ENCODE peak calls at places on chromosomes 3 and 15, in six cellular contexts. One of them, this sample, is unnamed.

GRCh38 chr15:66766282-66767228 is 64.5 kb downstream of the SMAD6 start:
- DNase-seq in IMR-90: peak; percentile 84
- DNase-seq in adrenal gland: no peak
- DNase-seq in Caco-2: no peak
- DNase-seq in body of pancreas: no peak
- DNase-seq in heart left ventricle: no peak
- DNase-seq in this sample: no peak

GRCh38 chr3:150251187-150251592 is 156.9 kb upstream of the TSC22D2 start:
- DNase-seq in adrenal gland: no peak
- DNase-seq in Caco-2: no peak
- DNase-seq in IMR-90: no peak
- DNase-seq in body of pancreas: no peak
- DNase-seq in heart left ventricle: no peak
- DNase-seq in this sample: no peak

GRCh38 chr3:179973931-179974361 is 62.8 kb downstream of the PEX5L start:
- DNase-seq in Caco-2: no peak
- DNase-seq in body of pancreas: no peak
- DNase-seq in adrenal gland: no peak
- DNase-seq in IMR-90: no peak
- DNase-seq in heart left ventricle: no peak
- DNase-seq in this sample: no peak

GRCh38 chr15:95018888-95019545 is 787.7 kb downstream of the MCTP2 start:
- DNase-seq in Caco-2: no peak
- DNase-seq in heart left ventricle: no peak
- DNase-seq in IMR-90: peak; percentile 83
- DNase-seq in adrenal gland: no peak
- DNase-seq in body of pancreas: no peak
- DNase-seq in this sample: no peak

GRCh38 chr15:77599899-77600298 is 32.8 kb downstream of the LINGO1 start:
- DNase-seq in adrenal gland: no peak
- DNase-seq in body of pancreas: no peak
- DNase-seq in Caco-2: peak; percentile 59
- DNase-seq in heart left ventricle: peak; percentile 69
- DNase-seq in IMR-90: peak; percentile 22
- DNase-seq in this sample: no peak

GRCh38 chr15:58738051-58738707 is 11.3 kb downstream of the ADAM10 start:
- DNase-seq in body of pancreas: no peak
- DNase-seq in adrenal gland: no peak
- DNase-seq in IMR-90: peak; percentile 49
- DNase-seq in Caco-2: no peak
- DNase-seq in heart left ventricle: no peak
- DNase-seq in this sample: no peak

GRCh38 chr3:51146781-51147180 is 238.3 kb upstream of the MANF start:
- DNase-seq in IMR-90: no peak
- DNase-seq in adrenal gland: no peak
- DNase-seq in body of pancreas: no peak
- DNase-seq in heart left ventricle: no peak
- DNase-seq in Caco-2: no peak
- DNase-seq in this sample: no peak

GRCh38 chr3:134249935-134250716 is 533 bp downstream of the RYK start:
- DNase-seq in IMR-90: peak; percentile 28
- DNase-seq in heart left ventricle: peak; percentile 66
- DNase-seq in adrenal gland: peak; percentile 74
- DNase-seq in Caco-2: peak; percentile 65
- DNase-seq in body of pancreas: peak; percentile 61
- DNase-seq in this sample: peak; percentile 34

GRCh38 chr3:113132571-113132996 is 78.8 kb upstream of the BOC start:
- DNase-seq in body of pancreas: no peak
- DNase-seq in IMR-90: peak; percentile 68
- DNase-seq in adrenal gland: no peak
- DNase-seq in heart left ventricle: no peak
- DNase-seq in Caco-2: no peak
- DNase-seq in this sample: no peak

GRCh38 chr3:46960081-46960701 is 16.4 kb downstream of the CCDC12 start:
- DNase-seq in IMR-90: peak; percentile 78
- DNase-seq in heart left ventricle: peak; percentile 59
- DNase-seq in Caco-2: no peak
- DNase-seq in adrenal gland: no peak
- DNase-seq in body of pancreas: peak; percentile 47
- DNase-seq in this sample: no peak

GRCh38 chr15:83435202-83435601 is 11.9 kb upstream of the SH3GL3 start:
- DNase-seq in heart left ventricle: no peak
- DNase-seq in IMR-90: no peak
- DNase-seq in body of pancreas: no peak
- DNase-seq in Caco-2: no peak
- DNase-seq in adrenal gland: no peak
- DNase-seq in this sample: no peak

GRCh38 chr15:52021128-52021671 is 2.2 kb downstream of the MAPK6 start:
- DNase-seq in body of pancreas: peak; percentile 51
- DNase-seq in adrenal gland: peak; percentile 56
- DNase-seq in IMR-90: peak; percentile 97
- DNase-seq in heart left ventricle: peak; percentile 42
- DNase-seq in Caco-2: no peak
- DNase-seq in this sample: peak; percentile 67

GRCh38 chr3:124885466-124886167 is 1.5 kb downstream of the ITGB5 start:
- DNase-seq in adrenal gland: no peak
- DNase-seq in Caco-2: no peak
- DNase-seq in IMR-90: no peak
- DNase-seq in body of pancreas: no peak
- DNase-seq in heart left ventricle: no peak
- DNase-seq in this sample: no peak

GRCh38 chr3:169945313-169945712 is 21.3 kb upstream of the SEC62 start:
- DNase-seq in body of pancreas: no peak
- DNase-seq in IMR-90: no peak
- DNase-seq in Caco-2: no peak
- DNase-seq in heart left ventricle: no peak
- DNase-seq in adrenal gland: no peak
- DNase-seq in this sample: no peak

GRCh38 chr3:63979093-63979492 is 44.2 kb downstream of the PSMD6 start:
- DNase-seq in body of pancreas: no peak
- DNase-seq in heart left ventricle: no peak
- DNase-seq in adrenal gland: no peak
- DNase-seq in Caco-2: no peak
- DNase-seq in IMR-90: no peak
- DNase-seq in this sample: no peak

DNA sequence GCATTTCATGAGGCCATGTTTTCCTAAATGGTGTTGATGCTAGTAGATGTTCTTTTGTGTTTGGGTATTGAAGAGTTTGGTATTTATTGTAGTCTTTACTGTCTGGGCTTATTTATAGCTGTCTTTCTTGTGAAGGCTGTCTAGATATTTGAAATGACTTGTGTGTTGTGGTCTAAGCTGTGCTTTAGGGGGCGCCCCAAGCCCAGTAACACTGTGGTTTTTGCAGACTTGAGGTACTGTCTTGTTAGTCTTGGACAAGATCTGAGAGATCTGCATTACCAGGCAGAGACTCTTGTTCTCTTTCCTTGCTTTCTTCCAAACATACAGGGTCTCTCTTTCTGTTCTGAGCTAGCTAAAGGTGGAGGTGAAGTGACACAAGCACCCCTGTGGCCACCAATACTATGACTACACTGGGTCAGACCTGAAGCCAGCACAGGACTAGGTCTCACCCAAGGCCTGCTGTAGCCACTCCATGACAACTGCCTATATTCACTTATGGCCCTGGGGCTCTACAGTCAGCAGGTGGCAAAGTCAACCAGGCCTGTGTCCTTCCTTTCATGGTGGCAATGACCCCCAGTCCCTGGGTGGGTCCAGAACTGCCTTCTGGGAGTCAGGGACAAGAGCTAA is 152.1 kb upstream of the TBC1D5 start:
- DNase-seq in IMR-90: peak; percentile 45
- DNase-seq in adrenal gland: no peak
- DNase-seq in body of pancreas: peak; percentile 30
- DNase-seq in heart left ventricle: no peak
- DNase-seq in Caco-2: peak; percentile 54
- DNase-seq in this sample: no peak
- TF ChIP-seq CTCF in IMR-90: peak; percentile 40
- TF ChIP-seq CTCF in adrenal gland: no peak
- TF ChIP-seq CTCF in body of pancreas: peak; percentile 57
- TF ChIP-seq CTCF in heart left ventricle: no peak
- TF ChIP-seq CTCF in Caco-2: peak; percentile 59
- TF ChIP-seq CTCF in this sample: no peak

GRCh38 chr3:184338538-184338945 is 1.1 kb downstream of the FAM131A start:
- DNase-seq in adrenal gland: peak; percentile 75
- DNase-seq in IMR-90: peak; percentile 87
- DNase-seq in body of pancreas: peak; percentile 50
- DNase-seq in Caco-2: no peak
- DNase-seq in heart left ventricle: peak; percentile 92
- DNase-seq in this sample: no peak
- H3K4me3 ChIP-seq in adrenal gland: no peak overlapping the region
- H3K4me3 ChIP-seq in IMR-90: peak overlapping the region; percentile 7
- H3K4me3 ChIP-seq in body of pancreas: no peak overlapping the region
- H3K4me3 ChIP-seq in Caco-2: no peak overlapping the region
- H3K4me3 ChIP-seq in heart left ventricle: peak overlapping the region; percentile 81
- H3K4me3 ChIP-seq in this sample: peak overlapping the region; percentile 20

DNA sequence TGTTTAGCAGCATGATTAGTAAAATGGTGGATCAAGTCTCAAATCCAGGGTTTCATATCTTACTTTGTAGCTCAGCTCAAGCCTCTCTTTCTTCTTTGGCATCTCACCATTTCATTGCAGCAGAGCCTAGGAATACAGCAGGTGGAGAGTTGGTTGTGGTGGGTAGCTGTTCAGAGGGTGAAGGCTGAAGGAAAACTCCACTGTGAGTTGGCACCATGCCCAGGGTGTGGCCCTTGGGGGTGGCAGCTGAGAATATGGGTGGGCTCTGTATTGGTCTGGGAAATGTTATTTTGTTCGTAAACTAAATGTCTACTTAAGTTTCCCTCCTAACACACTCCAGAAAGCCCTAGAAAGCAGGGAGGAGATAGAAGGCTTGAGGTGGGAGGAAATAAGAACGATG is 1.7 kb upstream of the MAP1A start:
- DNase-seq in adrenal gland: no peak
- DNase-seq in IMR-90: no peak
- DNase-seq in body of pancreas: no peak
- DNase-seq in Caco-2: no peak
- DNase-seq in heart left ventricle: no peak
- DNase-seq in this sample: no peak
- H3K4me1 ChIP-seq in adrenal gland: no peaks in the 10 kb centered on the region
- H3K4me1 ChIP-seq in IMR-90: peaks cover 23% of the 10 kb centered on the region
- H3K4me1 ChIP-seq in body of pancreas: peaks cover 5% of the 10 kb centered on the region
- H3K4me1 ChIP-seq in Caco-2: peaks cover 9% of the 10 kb centered on the region
- H3K4me1 ChIP-seq in heart left ventricle: peaks cover 44% of the 10 kb centered on the region
- H3K4me1 ChIP-seq in this sample: peaks cover 34% of the 10 kb centered on the region

DNA sequence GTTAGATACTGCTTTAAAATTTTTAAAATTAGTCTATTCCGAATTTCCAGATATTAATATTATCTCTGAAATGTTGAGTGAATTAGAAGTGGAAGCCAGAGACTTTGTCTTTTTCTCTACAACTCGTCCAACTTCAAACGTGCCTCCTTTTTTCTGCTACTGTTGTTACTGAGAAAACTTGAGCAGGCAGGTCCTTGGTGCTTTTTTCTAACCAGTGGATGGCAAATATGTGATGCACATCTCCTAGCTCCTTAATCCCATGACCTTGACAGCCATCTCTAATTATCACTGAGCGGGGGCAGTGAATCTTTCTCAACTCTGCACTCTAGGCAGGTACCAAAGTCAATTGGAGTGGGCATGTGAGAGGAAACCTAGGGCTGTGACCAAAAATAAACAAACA is 50.7 kb downstream of the FNDC3B start:
- DNase-seq in body of pancreas: no peak
- DNase-seq in heart left ventricle: no peak
- DNase-seq in Caco-2: no peak
- DNase-seq in adrenal gland: no peak
- DNase-seq in IMR-90: no peak
- DNase-seq in this sample: no peak
- TF ChIP-seq CTCF in body of pancreas: no peak
- TF ChIP-seq CTCF in heart left ventricle: no peak
- TF ChIP-seq CTCF in Caco-2: no peak
- TF ChIP-seq CTCF in adrenal gland: no peak
- TF ChIP-seq CTCF in IMR-90: no peak
- TF ChIP-seq CTCF in this sample: no peak

GRCh38 chr3:195736866-195737490 is 16.2 kb downstream of the MUC20 start:
- DNase-seq in IMR-90: no peak
- DNase-seq in adrenal gland: no peak
- DNase-seq in Caco-2: peak; percentile 16
- DNase-seq in body of pancreas: no peak
- DNase-seq in heart left ventricle: no peak
- DNase-seq in this sample: no peak

GRCh38 chr3:195738274-195739044 is 17.7 kb downstream of the MUC20 start:
- DNase-seq in Caco-2: peak; percentile 17
- DNase-seq in IMR-90: no peak
- DNase-seq in body of pancreas: no peak
- DNase-seq in heart left ventricle: no peak
- DNase-seq in adrenal gland: no peak
- DNase-seq in this sample: no peak

GRCh38 chr3:195744437-195744836 is 23.7 kb downstream of the MUC20 start:
- DNase-seq in adrenal gland: no peak
- DNase-seq in Caco-2: no peak
- DNase-seq in body of pancreas: no peak
- DNase-seq in IMR-90: no peak
- DNase-seq in heart left ventricle: no peak
- DNase-seq in this sample: no peak

GRCh38 chr3:195735036-195735695 is 14.4 kb downstream of the MUC20 start:
- DNase-seq in heart left ventricle: no peak
- DNase-seq in body of pancreas: no peak
- DNase-seq in adrenal gland: no peak
- DNase-seq in Caco-2: no peak
- DNase-seq in IMR-90: no peak
- DNase-seq in this sample: no peak

GRCh38 chr3:195739561-195740111 is 18.9 kb downstream of the MUC20 start:
- DNase-seq in IMR-90: no peak
- DNase-seq in adrenal gland: no peak
- DNase-seq in body of pancreas: no peak
- DNase-seq in heart left ventricle: no peak
- DNase-seq in Caco-2: no peak
- DNase-seq in this sample: no peak
- H3K4me3 ChIP-seq in IMR-90: no peak overlapping the region
- H3K4me3 ChIP-seq in adrenal gland: no peak overlapping the region
- H3K4me3 ChIP-seq in body of pancreas: no peak overlapping the region
- H3K4me3 ChIP-seq in heart left ventricle: no peak overlapping the region
- H3K4me3 ChIP-seq in Caco-2: no peak overlapping the region
- H3K4me3 ChIP-seq in this sample: no peak overlapping the region

This sample was measured in gastrocnemius medialis.